ENCODE peak calls at places on chromosomes 6 and 20, in eight cellular contexts. E is astrocyte, P is Caco-2, T is lower lobe of right lung, O is breast epithelium, R is right lobe of liver, Z is K562, L is heart left ventricle. H is an unnamed sample.
A peak's percentile ranks its signal among the peaks of the same experiment; 100 is the strongest.

GRCh38 chr6:134534708-134535149 is 216.8 kb upstream of the SGK1 start:
- DNase-seq in E (peak; percentile 63), P (no peak), T (no peak), O (no peak), R (no peak), Z (no peak), L (no peak), H (no peak)

GRCh38 chr6:147287869-147288271 is 83.7 kb downstream of the STXBP5 start:
- DNase-seq in E (peak; percentile 62), P (peak; percentile 18), T (no peak), O (no peak), R (no peak), Z (no peak), L (no peak), H (no peak)

GRCh38 chr6:35197196-35197595 is 16.6 kb upstream of the SCUBE3 start:
- DNase-seq in E (no peak), P (no peak), T (no peak), O (no peak), R (no peak), Z (no peak), L (no peak), H (no peak)

GRCh38 chr20:53706511-53707031 is 112.9 kb upstream of the ZNF217 start:
- DNase-seq in E (peak; percentile 45), P (no peak), T (no peak), O (no peak), R (no peak), Z (no peak), L (no peak), H (no peak)

GRCh38 chr6:112501705-112502104 is 154.6 kb downstream of the RFPL4B start:
- DNase-seq in E (peak; percentile 61), P (no peak), T (no peak), O (no peak), R (no peak), Z (no peak), L (peak; percentile 55), H (no peak)

GRCh38 chr6:148535976-148536375 is 193.3 kb downstream of the SASH1 start:
- DNase-seq in E (peak; percentile 81), P (no peak), T (no peak), O (no peak), R (no peak), Z (no peak), L (no peak), H (no peak)

GRCh38 chr20:18058661-18059467 is 1.1 kb upstream of the OVOL2 start:
- DNase-seq in E (no peak), P (peak; percentile 78), T (peak; percentile 65), O (peak; percentile 22), R (no peak), Z (no peak), L (no peak), H (peak; percentile 73)

GRCh38 chr20:51528263-51529026 is 14.1 kb downstream of the NFATC2 start:
- DNase-seq in E (no peak), P (no peak), T (no peak), O (no peak), R (no peak), Z (no peak), L (no peak), H (no peak)

GRCh38 chr20:62356143-62356947 is 10.8 kb downstream of the LAMA5 start:
- DNase-seq in E (no peak), P (no peak), T (no peak), O (no peak), R (no peak), Z (no peak), L (peak; percentile 66), H (no peak)

GRCh38 chr20:48051810-48052491 is 266.7 kb upstream of the SULF2 start:
- DNase-seq in E (peak; percentile 86), P (no peak), T (no peak), O (no peak), R (no peak), Z (no peak), L (no peak), H (no peak)

GRCh38 chr20:57710841-57711240 is 1.0 kb upstream of the PMEPA1 start:
- DNase-seq in E (no peak), P (no peak), T (no peak), O (no peak), R (no peak), Z (no peak), L (no peak), H (no peak)
- H3K4me1 ChIP-seq in E (peaks cover 44% of the 10 kb centered on the region), P (peaks cover 4% of the 10 kb centered on the region), T (peaks cover 47% of the 10 kb centered on the region), O (no peaks in the 10 kb centered on the region), R (no peaks in the 10 kb centered on the region), Z (peaks cover 21% of the 10 kb centered on the region), L (peaks cover 58% of the 10 kb centered on the region), H (peaks cover 6% of the 10 kb centered on the region)

GRCh38 chr6:168648730-168649129 is 207.7 kb downstream of the SMOC2 start:
- DNase-seq in E (no peak), P (no peak), T (no peak), O (no peak), R (no peak), Z (no peak), L (no peak), H (no peak)

GRCh38 chr6:168648240-168648639 is 207.3 kb downstream of the SMOC2 start:
- DNase-seq in E (no peak), P (no peak), T (peak; percentile 65), O (peak; percentile 38), R (no peak), Z (no peak), L (no peak), H (no peak)

GRCh38 chr6:168647271-168647670 is 206.3 kb downstream of the SMOC2 start:
- DNase-seq in E (no peak), P (no peak), T (no peak), O (no peak), R (no peak), Z (no peak), L (no peak), H (no peak)

GRCh38 chr6:168650686-168651085 is 209.7 kb downstream of the SMOC2 start:
- DNase-seq in E (no peak), P (peak; percentile 33), T (peak; percentile 70), O (peak; percentile 23), R (no peak), Z (no peak), L (no peak), H (no peak)

GRCh38 chr6:168649209-168649608 is 208.2 kb downstream of the SMOC2 start:
- DNase-seq in E (no peak), P (no peak), T (no peak), O (no peak), R (no peak), Z (no peak), L (no peak), H (no peak)
- H3K4me1 ChIP-seq in E (no peaks in the 10 kb centered on the region), P (peaks cover 13% of the 10 kb centered on the region), T (peaks cover 4% of the 10 kb centered on the region), O (peaks cover 7% of the 10 kb centered on the region), R (no peaks in the 10 kb centered on the region), Z (no peaks in the 10 kb centered on the region), L (peaks cover 14% of the 10 kb centered on the region), H (no peaks in the 10 kb centered on the region)

DNA sequence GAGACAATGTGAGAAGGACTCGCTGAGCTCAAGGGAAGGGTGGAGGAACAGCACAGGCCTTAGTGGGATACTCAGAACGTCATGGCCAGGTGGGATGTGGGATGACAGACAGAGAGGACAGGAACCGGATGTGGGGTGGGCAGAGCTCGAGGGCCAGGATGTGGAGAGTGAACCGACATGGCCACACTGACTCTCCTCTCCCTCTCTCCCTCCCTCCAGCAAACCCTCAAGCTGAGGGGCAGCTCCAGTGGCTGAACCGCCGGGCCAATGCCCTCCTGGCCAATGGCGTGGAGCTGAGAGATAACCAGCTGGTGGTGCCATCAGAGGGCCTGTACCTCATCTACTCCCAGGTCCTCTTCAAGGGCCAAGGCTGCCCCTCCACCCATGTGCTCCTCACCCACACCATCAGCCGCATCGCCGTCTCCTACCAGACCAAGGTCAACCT is 1.6 kb downstream of the TNF start:
- DNase-seq in E (no peak), P (no peak), T (no peak), O (no peak), R (peak; percentile 48), Z (no peak), L (no peak), H (peak; percentile 57)
- H3K4me1 ChIP-seq in E (peaks cover 11% of the 10 kb centered on the region), P (peaks cover 14% of the 10 kb centered on the region), T (peaks cover 22% of the 10 kb centered on the region), O (no peaks in the 10 kb centered on the region), R (no peaks in the 10 kb centered on the region), Z (peaks cover 34% of the 10 kb centered on the region), L (peaks cover 18% of the 10 kb centered on the region), H (no peaks in the 10 kb centered on the region)

GRCh38 chr6:43707269-43707668 is 19.7 kb upstream of the MRPS18A start:
- DNase-seq in E (no peak), P (no peak), T (no peak), O (no peak), R (no peak), Z (no peak), L (no peak), H (no peak)
- H3K4me1 ChIP-seq in E (peaks cover 9% of the 10 kb centered on the region), P (peaks cover 17% of the 10 kb centered on the region), T (peaks cover 54% of the 10 kb centered on the region), O (peaks cover 1% of the 10 kb centered on the region), R (no peaks in the 10 kb centered on the region), Z (peaks cover 15% of the 10 kb centered on the region), L (peaks cover 45% of the 10 kb centered on the region), H (no peaks in the 10 kb centered on the region)

DNA sequence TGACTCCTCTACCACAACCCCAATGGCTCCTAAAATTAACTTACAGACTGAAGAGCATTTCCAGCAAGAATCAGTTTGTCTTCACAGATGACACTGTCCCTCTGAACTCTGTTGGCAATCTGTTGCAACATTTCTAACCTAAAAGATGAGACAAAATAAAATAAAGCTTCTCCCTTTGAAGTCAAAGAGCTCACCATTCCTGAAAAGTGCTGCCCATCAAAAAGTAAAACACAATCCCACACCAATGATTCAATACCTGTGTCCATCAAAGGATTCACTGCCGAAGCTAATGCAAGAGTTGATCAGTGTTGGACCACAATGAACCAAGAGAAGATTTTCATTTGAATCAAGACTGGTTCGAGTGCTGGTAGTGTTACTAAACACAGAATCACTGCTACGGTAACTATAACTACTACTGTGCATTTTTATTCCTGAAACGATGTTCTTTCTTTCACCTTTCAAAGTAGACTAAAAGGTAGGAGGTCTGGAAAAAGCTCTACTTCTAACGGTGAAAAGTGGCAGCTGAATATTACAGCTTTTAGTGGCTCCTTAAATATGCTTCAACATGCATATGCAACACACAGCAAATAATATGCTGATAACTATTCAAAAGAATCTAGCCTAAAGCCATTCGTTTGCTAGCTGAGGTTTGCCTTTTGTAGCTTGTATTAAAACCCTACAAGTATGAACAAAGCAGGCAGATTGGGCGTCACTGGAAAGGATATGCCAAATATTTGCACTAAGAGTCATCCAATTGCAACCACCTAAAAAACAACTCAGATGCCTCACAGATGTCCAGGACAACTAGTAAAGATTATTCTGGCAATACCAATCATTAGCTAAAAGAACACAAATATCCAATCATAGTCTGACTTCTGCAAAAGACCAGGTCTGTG is at the start of gene DST:
- DNase-seq in E (peak; percentile 95), P (peak; percentile 13), T (no peak), O (peak; percentile 69), R (no peak), Z (no peak), L (no peak), H (no peak)
- H3K4me1 ChIP-seq in E (peaks cover 16% of the 10 kb centered on the region), P (peaks cover 7% of the 10 kb centered on the region), T (no peaks in the 10 kb centered on the region), O (no peaks in the 10 kb centered on the region), R (no peaks in the 10 kb centered on the region), Z (no peaks in the 10 kb centered on the region), L (peaks cover 12% of the 10 kb centered on the region), H (no peaks in the 10 kb centered on the region)

DNA sequence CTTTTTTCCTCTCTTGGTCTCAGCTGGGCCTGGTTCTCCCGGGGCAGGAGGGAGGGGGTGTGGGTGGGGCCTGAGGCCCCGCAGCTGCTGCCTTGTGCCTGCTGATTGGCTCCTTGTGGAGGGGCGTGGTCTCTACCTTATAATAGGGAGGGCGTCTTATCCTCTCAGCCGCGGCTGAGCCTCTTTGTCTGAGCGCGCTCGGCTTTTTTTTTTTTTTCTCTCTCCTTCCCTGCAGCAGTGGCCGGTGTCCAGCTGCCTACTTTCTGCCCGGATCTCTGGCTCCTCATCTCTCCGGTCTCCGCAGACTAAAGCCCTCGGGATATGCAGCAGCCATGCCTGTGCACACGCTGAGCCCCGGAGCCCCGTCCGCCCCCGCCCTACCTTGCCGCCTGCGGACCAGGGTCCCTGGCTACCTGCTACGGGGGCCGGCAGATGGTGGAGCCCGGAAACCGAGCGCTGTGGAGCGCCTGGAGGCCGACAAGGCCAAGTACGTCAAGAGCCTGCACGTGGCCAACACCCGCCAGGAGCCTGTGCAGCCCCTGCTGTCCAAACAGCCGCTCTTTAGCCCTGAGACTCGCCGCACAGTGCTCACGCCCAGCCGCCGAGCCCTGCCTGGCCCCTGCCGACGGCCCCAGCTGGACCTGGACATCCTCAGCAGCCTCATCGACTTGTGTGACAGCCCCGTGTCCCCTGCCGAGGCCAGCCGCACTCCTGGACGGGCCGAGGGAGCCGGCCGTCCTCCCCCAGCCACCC is 11.1 kb downstream of the FAM110A start:
- DNase-seq in E (peak; percentile 81), P (peak; percentile 76), T (peak; percentile 97), O (peak; percentile 92), R (peak; percentile 87), Z (peak; percentile 96), L (peak; percentile 95), H (peak; percentile 96)
- H3K4me1 ChIP-seq in E (peaks cover 5% of the 10 kb centered on the region), P (peaks cover 19% of the 10 kb centered on the region), T (peaks cover 65% of the 10 kb centered on the region), O (peaks cover 4% of the 10 kb centered on the region), R (no peaks in the 10 kb centered on the region), Z (peaks cover 53% of the 10 kb centered on the region), L (peaks cover 28% of the 10 kb centered on the region), H (peaks cover 3% of the 10 kb centered on the region)